ENCODE peak calls at places on chromosomes 2 and 18, in six cellular contexts. X is stomach, Q is transverse colon, J is Caco-2, R is lung, C is breast epithelium. Y is an unnamed sample.

GRCh38 chr2:221104391-221104811 is 467.7 kb downstream of the EPHA4 start:
- DNase-seq in R (peak; percentile 46), C (no peak), J (no peak), X (peak; percentile 34), Q (no peak), Y (no peak)

GRCh38 chr2:84297155-84297554 is 161.9 kb downstream of the SUCLG1 start:
- DNase-seq in X (no peak), C (no peak), J (peak; percentile 58), Q (peak; percentile 77), R (no peak), Y (peak; percentile 61)

GRCh38 chr2:9664365-9664764 is 33.6 kb upstream of the YWHAQ start:
- DNase-seq in Q (no peak), R (no peak), C (no peak), X (no peak), J (no peak), Y (no peak)

GRCh38 chr2:147884796-147885195 is 40.0 kb downstream of the ACVR2A start:
- DNase-seq in X (no peak), C (no peak), J (no peak), Q (no peak), R (no peak), Y (no peak)

GRCh38 chr2:58925676-58926081 is 684.6 kb upstream of the FANCL start:
- DNase-seq in C (no peak), X (no peak), J (no peak), R (no peak), Q (no peak), Y (no peak)

GRCh38 chr2:42086500-42086953 is 38.7 kb downstream of the PKDCC start:
- DNase-seq in C (no peak), R (no peak), X (peak; percentile 40), J (peak; percentile 78), Q (peak; percentile 52), Y (peak; percentile 61)

GRCh38 chr2:120291464-120292311 is 39.0 kb downstream of the RALB start:
- DNase-seq in C (peak; percentile 81), J (peak; percentile 50), Q (no peak), R (no peak), X (no peak), Y (no peak)

GRCh38 chr2:88068044-88068443 is 419 bp downstream of the SMYD1 start:
- DNase-seq in R (no peak), J (no peak), X (no peak), Q (no peak), C (no peak), Y (no peak)

GRCh38 chr2:134852518-134852917 is 14.1 kb downstream of the ACMSD start:
- DNase-seq in R (no peak), J (no peak), Q (no peak), X (no peak), C (no peak), Y (no peak)

GRCh38 chr18:6960124-6960523 is 157.5 kb downstream of the LAMA1 start:
- DNase-seq in C (no peak), J (no peak), Q (no peak), X (no peak), R (no peak), Y (no peak)

GRCh38 chr2:144801325-144801724 is 281.4 kb upstream of the ZEB2 start:
- DNase-seq in Q (no peak), C (no peak), R (no peak), X (no peak), J (no peak), Y (no peak)

GRCh38 chr2:101842471-101842870 is 145.0 kb downstream of the MAP4K4 start:
- DNase-seq in X (no peak), R (no peak), J (no peak), C (no peak), Q (no peak), Y (no peak)

GRCh38 chr2:103445356-103445755 is 683.5 kb downstream of the TMEM182 start:
- DNase-seq in Q (no peak), J (no peak), R (no peak), C (no peak), X (no peak), Y (no peak)

GRCh38 chr18:52163478-52163877 is 176.5 kb upstream of the DCC start:
- DNase-seq in Q (no peak), J (no peak), X (no peak), C (no peak), R (no peak), Y (no peak)

GRCh38 chr2:101723366-101724112 is 26.0 kb downstream of the MAP4K4 start:
- DNase-seq in R (peak; percentile 43), J (no peak), Q (no peak), C (no peak), X (no peak), Y (no peak)

GRCh38 chr2:37648316-37649011 is 23.0 kb downstream of the CDC42EP3 start:
- DNase-seq in J (no peak), R (peak; percentile 52), C (peak; percentile 52), X (peak; percentile 43), Q (peak; percentile 62), Y (no peak)
- H3K4me1 ChIP-seq in J (peaks cover 27% of the 10 kb centered on the region), R (peaks cover 38% of the 10 kb centered on the region), C (no peaks in the 10 kb centered on the region), X (peaks cover 53% of the 10 kb centered on the region), Q (no peaks in the 10 kb centered on the region), Y (peaks cover 2% of the 10 kb centered on the region)

GRCh38 chr18:63198868-63199742 is 120.5 kb downstream of the BCL2 start:
- DNase-seq in X (no peak), J (no peak), Q (no peak), R (no peak), C (no peak), Y (no peak)
- H3K4me1 ChIP-seq in X (peaks cover 23% of the 10 kb centered on the region), J (no peaks in the 10 kb centered on the region), Q (no peaks in the 10 kb centered on the region), R (peaks cover 16% of the 10 kb centered on the region), C (peaks cover 10% of the 10 kb centered on the region), Y (peaks cover 3% of the 10 kb centered on the region)

DNA sequence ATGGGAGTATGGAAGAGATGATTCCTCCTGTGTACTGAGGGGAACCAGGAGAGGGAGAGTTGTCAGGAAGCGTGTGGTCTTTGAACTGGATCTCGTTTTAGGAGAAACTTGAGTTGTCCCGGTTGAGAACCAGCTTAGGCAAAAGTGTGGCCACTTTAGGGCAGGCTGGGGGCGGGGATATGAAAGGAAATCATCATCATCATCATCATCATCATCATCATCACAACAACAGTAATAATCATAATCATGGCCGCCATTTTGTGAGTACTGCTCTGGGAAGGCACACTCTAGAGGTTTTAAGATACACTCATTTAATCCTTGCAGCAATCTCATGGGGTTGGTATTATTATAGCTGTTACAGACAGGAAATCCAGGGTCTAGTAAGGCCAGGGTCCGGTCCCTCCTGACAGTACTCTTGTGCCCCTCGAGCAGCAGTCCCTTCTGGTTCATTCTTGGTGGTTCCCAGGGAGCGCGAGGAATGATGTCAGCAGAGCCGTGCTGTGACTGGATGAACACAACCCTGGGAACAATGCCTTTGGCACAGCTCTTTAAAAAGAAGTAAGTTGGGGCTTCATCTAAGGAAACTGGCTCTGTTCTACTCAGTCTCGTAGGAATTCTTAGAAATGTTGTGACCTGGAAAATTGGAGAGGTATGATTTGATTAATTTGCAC is 33.8 kb downstream of the PARD3B start:
- DNase-seq in Q (no peak), C (no peak), J (no peak), R (no peak), X (no peak), Y (no peak)
- H3K4me1 ChIP-seq in Q (no peaks in the 10 kb centered on the region), C (no peaks in the 10 kb centered on the region), J (no peaks in the 10 kb centered on the region), R (no peaks in the 10 kb centered on the region), X (peaks cover 7% of the 10 kb centered on the region), Y (no peaks in the 10 kb centered on the region)

GRCh38 chr2:127638361-127639110 is 7.4 kb upstream of the GPR17 start:
- DNase-seq in R (peak; percentile 49), C (no peak), Q (no peak), X (peak; percentile 32), J (no peak), Y (no peak)
- H3K4me1 ChIP-seq in R (peaks cover 57% of the 10 kb centered on the region), C (peaks cover 3% of the 10 kb centered on the region), Q (no peaks in the 10 kb centered on the region), X (peaks cover 58% of the 10 kb centered on the region), J (peaks cover 22% of the 10 kb centered on the region), Y (no peaks in the 10 kb centered on the region)

DNA sequence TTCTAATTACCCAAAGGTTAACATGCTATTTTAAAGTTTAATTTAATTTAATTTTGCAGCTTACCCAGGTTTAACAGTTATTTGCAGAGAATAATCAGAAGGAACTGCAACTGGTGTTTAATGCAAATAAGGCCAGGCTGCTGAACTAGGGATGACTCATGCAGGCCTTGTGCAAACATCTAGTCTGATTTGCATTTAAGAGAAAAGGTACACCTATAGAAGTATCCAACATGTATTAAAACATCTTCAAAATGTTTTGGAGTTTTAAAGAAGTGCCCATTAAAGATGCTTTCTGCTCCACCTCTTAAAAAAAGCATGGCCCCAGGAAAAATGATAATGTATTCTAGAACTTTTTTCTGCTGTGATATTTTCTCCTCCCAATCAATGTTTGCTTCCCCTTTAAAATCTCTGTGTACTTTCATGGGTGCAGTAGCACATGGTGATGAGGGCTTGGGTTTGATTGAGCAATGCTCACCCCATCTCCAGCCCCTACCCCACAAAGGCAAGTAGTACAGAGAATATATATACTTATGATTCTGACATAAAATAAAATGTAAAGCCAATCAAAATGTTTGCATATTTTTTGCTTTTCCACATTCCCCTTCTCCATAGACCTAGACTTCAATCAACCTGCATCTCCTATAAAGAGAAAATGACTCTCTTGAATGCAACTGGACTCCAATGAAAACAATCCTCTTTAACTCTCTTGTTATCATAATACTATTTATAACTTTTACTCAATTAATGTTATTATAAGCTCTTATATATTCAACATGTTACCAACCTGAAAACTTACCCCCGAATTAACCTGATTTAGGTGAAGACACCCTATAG is 54.1 kb downstream of the ATP8B1 start:
- DNase-seq in R (no peak), J (no peak), C (no peak), X (peak; percentile 42), Q (no peak), Y (no peak)
- H3K4me1 ChIP-seq in R (peaks cover 5% of the 10 kb centered on the region), J (peaks cover 20% of the 10 kb centered on the region), C (no peaks in the 10 kb centered on the region), X (peaks cover 89% of the 10 kb centered on the region), Q (peaks cover 21% of the 10 kb centered on the region), Y (peaks cover 19% of the 10 kb centered on the region)

GRCh38 chr18:74283646-74284045 is 8.1 kb downstream of the CYB5A start:
- DNase-seq in X (no peak), R (no peak), J (no peak), C (no peak), Q (no peak), Y (no peak)

GRCh38 chr18:74281639-74282358 is 10.0 kb downstream of the CYB5A start:
- DNase-seq in J (peak; percentile 5), Q (peak; percentile 21), X (no peak), C (no peak), R (peak; percentile 29), Y (no peak)

GRCh38 chr18:74282359-74283254 is 9.2 kb downstream of the CYB5A start:
- DNase-seq in R (peak; percentile 28), J (peak; percentile 49), X (no peak), Q (no peak), C (no peak), Y (no peak)

GRCh38 chr18:74284501-74285004 is 7.2 kb downstream of the CYB5A start:
- DNase-seq in X (no peak), C (no peak), R (no peak), J (no peak), Q (no peak), Y (no peak)

DNA sequence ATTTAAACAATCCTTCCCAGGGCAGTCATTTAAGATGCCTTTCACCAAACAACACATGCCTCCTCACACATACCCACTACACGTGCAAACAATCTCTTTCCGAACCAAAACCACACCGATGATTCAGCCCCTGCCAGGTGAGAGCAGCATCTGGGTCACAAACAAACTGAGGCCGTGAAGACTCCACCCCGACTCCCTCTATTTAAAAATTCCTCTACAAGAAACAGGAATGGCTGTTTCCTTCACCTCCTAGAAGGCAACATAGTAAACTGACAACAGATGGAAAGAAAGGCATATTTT is 8.6 kb downstream of the CYB5A start:
- DNase-seq in R (peak; percentile 13), Q (no peak), X (no peak), C (no peak), J (no peak), Y (no peak)
- H3K4me1 ChIP-seq in R (peaks cover 29% of the 10 kb centered on the region), Q (peaks cover 27% of the 10 kb centered on the region), X (peaks cover 89% of the 10 kb centered on the region), C (peaks cover 30% of the 10 kb centered on the region), J (peaks cover 25% of the 10 kb centered on the region), Y (no peaks in the 10 kb centered on the region)

GRCh38 chr18:76472811-76473210 is 22.2 kb downstream of the ZNF516 start:
- DNase-seq in J (no peak), R (no peak), X (no peak), Q (no peak), C (no peak), Y (no peak)
- H3K4me1 ChIP-seq in J (peaks cover under 1% of the 10 kb centered on the region), R (peaks cover 8% of the 10 kb centered on the region), X (peaks cover 47% of the 10 kb centered on the region), Q (no peaks in the 10 kb centered on the region), C (no peaks in the 10 kb centered on the region), Y (peaks cover 19% of the 10 kb centered on the region)